ENCODE peak calls at places on chromosomes 4 and X, in six cellular contexts. P is NCI-H2081, H is IMR-90, Q is NT2/D1, I is endodermal cell, L is sigmoid colon. Y is an unnamed sample.

GRCh38 chrX:85024044-85024443 is 20.4 kb downstream of the APOOL start:
- DNase-seq in L (no peak), Q (no peak), I (no peak), P (no peak), H (peak; percentile 13), Y (no peak)

GRCh38 chr4:142238589-142238988 is 602.2 kb downstream of the IL15 start:
- DNase-seq in Q (no peak), H (peak; percentile 67), P (no peak), I (no peak), L (no peak), Y (no peak)

GRCh38 chrX:119614776-119615175 is 8.6 kb upstream of the NKRF start:
- DNase-seq in L (no peak), Q (no peak), P (no peak), H (no peak), I (no peak), Y (no peak)

GRCh38 chrX:120200851-120201250 is 42.4 kb downstream of the RHOXF2 start:
- DNase-seq in L (no peak), H (no peak), I (no peak), Q (no peak), P (no peak), Y (no peak)

GRCh38 chr4:150160473-150160872 is 82.2 kb downstream of the DCLK2 start:
- DNase-seq in L (no peak), P (no peak), Q (no peak), H (no peak), I (no peak), Y (no peak)

GRCh38 chr4:15003891-15004700 is 1.8 kb downstream of the CPEB2 start:
- DNase-seq in L (peak; percentile 72), H (no peak), P (peak; percentile 62), I (peak; percentile 81), Q (no peak), Y (peak; percentile 60)

GRCh38 chrX:133290076-133290475 is 71.9 kb upstream of the TFDP3 start:
- DNase-seq in Q (no peak), H (peak; percentile 7), P (no peak), I (no peak), L (no peak), Y (no peak)

GRCh38 chrX:23383411-23383810 is 48.8 kb downstream of the PTCHD1 start:
- DNase-seq in P (no peak), H (peak; percentile 7), Q (no peak), L (no peak), I (no peak), Y (no peak)

GRCh38 chrX:153634236-153634635 is 12.8 kb upstream of the DUSP9 start:
- DNase-seq in L (peak; percentile 18), P (no peak), Q (no peak), H (no peak), I (peak; percentile 23), Y (no peak)

GRCh38 chr4:5751073-5751917 is 40.3 kb downstream of the EVC start:
- DNase-seq in Q (no peak), L (peak; percentile 58), P (no peak), I (peak; percentile 62), H (peak; percentile 81), Y (no peak)

GRCh38 chr4:64766565-64766964 is 357.3 kb upstream of the TECRL start:
- DNase-seq in P (no peak), H (no peak), Q (no peak), I (no peak), L (no peak), Y (no peak)

GRCh38 chr4:81469774-81470455 is 1.8 kb downstream of the RASGEF1B start:
- DNase-seq in I (no peak), P (no peak), L (no peak), Q (no peak), H (no peak), Y (peak; percentile 42)

GRCh38 chrX:48511561-48511960 is 2.8 kb downstream of the PORCN start:
- DNase-seq in H (no peak), P (no peak), I (no peak), L (no peak), Q (no peak), Y (no peak)

GRCh38 chr4:24382381-24382780 is 202.0 kb downstream of the DHX15 start:
- DNase-seq in Q (no peak), P (no peak), L (no peak), H (peak; percentile 78), I (no peak), Y (no peak)

GRCh38 chrX:68440940-68441339 is 7.6 kb upstream of the OPHN1 start:
- DNase-seq in P (peak; percentile 16), Q (no peak), H (peak; percentile 68), I (no peak), L (peak; percentile 88), Y (no peak)

GRCh38 chr4:105989411-105990242 is 94.4 kb downstream of the NPNT start:
- DNase-seq in L (no peak), I (no peak), H (no peak), P (no peak), Q (no peak), Y (no peak)

GRCh38 chr4:187019896-187020295 is 296.2 kb upstream of the FAT1 start:
- DNase-seq in H (no peak), P (peak; percentile 30), L (no peak), Q (peak; percentile 6), I (peak; percentile 76), Y (no peak)

GRCh38 chrX:153924149-153924861 is 1.8 kb downstream of the ARHGAP4 start:
- DNase-seq in H (peak; percentile 44), Q (no peak), I (no peak), P (peak; percentile 45), L (no peak), Y (peak; percentile 62)

GRCh38 chr4:173399016-173399415 is at the start of gene SCRG1:
- DNase-seq in L (peak; percentile 80), I (no peak), Q (no peak), P (no peak), H (peak; percentile 4), Y (no peak)

GRCh38 chr4:85508654-85509053 is 33.7 kb downstream of the ARHGAP24 start:
- DNase-seq in Q (no peak), I (peak; percentile 69), H (no peak), P (no peak), L (no peak), Y (no peak)

GRCh38 chr4:109302366-109303140 is at the start of gene COL25A1:
- DNase-seq in H (peak; percentile 16), Q (peak; percentile 80), P (peak; percentile 23), I (peak; percentile 97), L (peak; percentile 65), Y (no peak)

Y was measured in NAMALWA.